ENCODE peak calls at places on chromosomes 13 and 19, in nine cellular contexts. One of them, this sample, is unnamed.

GRCh38 chr19:56144396-56144795 is 3.3 kb downstream of the ZNF444 start:
- DNase-seq in vagina: no peak
- DNase-seq in A549: no peak
- DNase-seq in stomach: no peak
- DNase-seq in lower leg skin: no peak
- DNase-seq in NB4: peak; percentile 7
- DNase-seq in heart left ventricle: no peak
- DNase-seq in uterus: no peak
- DNase-seq in right lobe of liver: no peak
- DNase-seq in this sample: no peak

GRCh38 chr13:100221166-100221565 is 132.3 kb downstream of the PCCA start:
- DNase-seq in vagina: no peak
- DNase-seq in A549: no peak
- DNase-seq in stomach: no peak
- DNase-seq in lower leg skin: no peak
- DNase-seq in NB4: peak; percentile 24
- DNase-seq in heart left ventricle: no peak
- DNase-seq in uterus: no peak
- DNase-seq in right lobe of liver: no peak
- DNase-seq in this sample: no peak

GRCh38 chr13:42364613-42365000 is 92.7 kb downstream of the AKAP11 start:
- DNase-seq in vagina: no peak
- DNase-seq in A549: no peak
- DNase-seq in stomach: no peak
- DNase-seq in lower leg skin: no peak
- DNase-seq in NB4: no peak
- DNase-seq in heart left ventricle: no peak
- DNase-seq in uterus: no peak
- DNase-seq in right lobe of liver: no peak
- DNase-seq in this sample: no peak

GRCh38 chr19:16714702-16715294 is 4.8 kb upstream of the NWD1 start:
- DNase-seq in vagina: no peak
- DNase-seq in A549: no peak
- DNase-seq in stomach: peak; percentile 64
- DNase-seq in lower leg skin: no peak
- DNase-seq in NB4: peak; percentile 77
- DNase-seq in heart left ventricle: peak; percentile 68
- DNase-seq in uterus: no peak
- DNase-seq in right lobe of liver: peak; percentile 28
- DNase-seq in this sample: peak; percentile 62

GRCh38 chr13:110680852-110681251 is 25.1 kb downstream of the CARS2 start:
- DNase-seq in vagina: no peak
- DNase-seq in A549: peak; percentile 43
- DNase-seq in stomach: no peak
- DNase-seq in lower leg skin: no peak
- DNase-seq in NB4: peak; percentile 40
- DNase-seq in heart left ventricle: no peak
- DNase-seq in uterus: no peak
- DNase-seq in right lobe of liver: no peak
- DNase-seq in this sample: peak; percentile 34

GRCh38 chr19:53824134-53824611 is at the start of gene NLRP12:
- DNase-seq in vagina: no peak
- DNase-seq in A549: no peak
- DNase-seq in stomach: no peak
- DNase-seq in lower leg skin: peak; percentile 21
- DNase-seq in NB4: peak; percentile 93
- DNase-seq in heart left ventricle: peak; percentile 69
- DNase-seq in uterus: no peak
- DNase-seq in right lobe of liver: peak; percentile 39
- DNase-seq in this sample: no peak

GRCh38 chr13:77544365-77544764 is 8.9 kb downstream of the SCEL start:
- DNase-seq in vagina: no peak
- DNase-seq in A549: no peak
- DNase-seq in stomach: peak; percentile 38
- DNase-seq in lower leg skin: peak; percentile 27
- DNase-seq in NB4: no peak
- DNase-seq in heart left ventricle: peak; percentile 63
- DNase-seq in uterus: peak; percentile 42
- DNase-seq in right lobe of liver: peak; percentile 23
- DNase-seq in this sample: no peak

GRCh38 chr19:35416331-35416730 is 31.7 kb upstream of the FFAR2 start:
- DNase-seq in vagina: no peak
- DNase-seq in A549: no peak
- DNase-seq in stomach: no peak
- DNase-seq in lower leg skin: no peak
- DNase-seq in NB4: no peak
- DNase-seq in heart left ventricle: no peak
- DNase-seq in uterus: no peak
- DNase-seq in right lobe of liver: no peak
- DNase-seq in this sample: no peak

GRCh38 chr19:17754634-17755532 is 3.6 kb downstream of the FCHO1 start:
- DNase-seq in vagina: no peak
- DNase-seq in A549: no peak
- DNase-seq in stomach: no peak
- DNase-seq in lower leg skin: no peak
- DNase-seq in NB4: peak; percentile 62
- DNase-seq in heart left ventricle: no peak
- DNase-seq in uterus: no peak
- DNase-seq in right lobe of liver: no peak
- DNase-seq in this sample: no peak

GRCh38 chr19:47183579-47183978 is 47.4 kb downstream of the BBC3 start:
- DNase-seq in vagina: no peak
- DNase-seq in A549: no peak
- DNase-seq in stomach: no peak
- DNase-seq in lower leg skin: no peak
- DNase-seq in NB4: no peak
- DNase-seq in heart left ventricle: no peak
- DNase-seq in uterus: no peak
- DNase-seq in right lobe of liver: no peak
- DNase-seq in this sample: no peak

GRCh38 chr13:102654786-102655185 is 40.1 kb downstream of the METTL21C start:
- DNase-seq in vagina: no peak
- DNase-seq in A549: no peak
- DNase-seq in stomach: no peak
- DNase-seq in lower leg skin: no peak
- DNase-seq in NB4: no peak
- DNase-seq in heart left ventricle: no peak
- DNase-seq in uterus: no peak
- DNase-seq in right lobe of liver: no peak
- DNase-seq in this sample: no peak

GRCh38 chr19:52464798-52465470 is 11.6 kb downstream of the ZNF578 start:
- DNase-seq in vagina: no peak
- DNase-seq in A549: peak; percentile 8
- DNase-seq in stomach: no peak
- DNase-seq in lower leg skin: no peak
- DNase-seq in NB4: peak; percentile 57
- DNase-seq in heart left ventricle: no peak
- DNase-seq in uterus: no peak
- DNase-seq in right lobe of liver: no peak
- DNase-seq in this sample: no peak

GRCh38 chr13:42574435-42575311 is 721 bp downstream of the TNFSF11 start:
- DNase-seq in vagina: no peak
- DNase-seq in A549: no peak
- DNase-seq in stomach: no peak
- DNase-seq in lower leg skin: no peak
- DNase-seq in NB4: no peak
- DNase-seq in heart left ventricle: no peak
- DNase-seq in uterus: no peak
- DNase-seq in right lobe of liver: peak; percentile 28
- DNase-seq in this sample: no peak

GRCh38 chr19:42253245-42254082 is 1.5 kb downstream of the ERF start:
- DNase-seq in vagina: no peak
- DNase-seq in A549: peak; percentile 97
- DNase-seq in stomach: peak; percentile 62
- DNase-seq in lower leg skin: peak; percentile 69
- DNase-seq in NB4: peak; percentile 66
- DNase-seq in heart left ventricle: peak; percentile 79
- DNase-seq in uterus: peak; percentile 74
- DNase-seq in right lobe of liver: peak; percentile 69
- DNase-seq in this sample: peak; percentile 72
- TF ChIP-seq POLR2A in vagina: peak; percentile 18
- TF ChIP-seq POLR2A in A549: no peak
- TF ChIP-seq POLR2A in stomach: no peak
- TF ChIP-seq POLR2A in lower leg skin: no peak
- TF ChIP-seq POLR2A in NB4: no peak
- TF ChIP-seq POLR2A in heart left ventricle: no peak
- TF ChIP-seq POLR2A in uterus: peak; percentile 34
- TF ChIP-seq POLR2A in right lobe of liver: no peak
- TF ChIP-seq POLR2A in this sample: no peak

GRCh38 chr19:41318696-41319499 is 8.9 kb downstream of the CCDC97 start:
- DNase-seq in vagina: no peak
- DNase-seq in A549: no peak
- DNase-seq in stomach: no peak
- DNase-seq in lower leg skin: no peak
- DNase-seq in NB4: no peak
- DNase-seq in heart left ventricle: no peak
- DNase-seq in uterus: no peak
- DNase-seq in right lobe of liver: no peak
- DNase-seq in this sample: no peak
- TF ChIP-seq POLR2A in vagina: no peak
- TF ChIP-seq POLR2A in A549: no peak
- TF ChIP-seq POLR2A in stomach: no peak
- TF ChIP-seq POLR2A in lower leg skin: no peak
- TF ChIP-seq POLR2A in NB4: no peak
- TF ChIP-seq POLR2A in heart left ventricle: no peak
- TF ChIP-seq POLR2A in uterus: no peak
- TF ChIP-seq POLR2A in right lobe of liver: no peak
- TF ChIP-seq POLR2A in this sample: peak; percentile 24

GRCh38 chr19:2035590-2035991 is 15.5 kb downstream of the MKNK2 start:
- DNase-seq in vagina: no peak
- DNase-seq in A549: no peak
- DNase-seq in stomach: no peak
- DNase-seq in lower leg skin: no peak
- DNase-seq in NB4: no peak
- DNase-seq in heart left ventricle: no peak
- DNase-seq in uterus: no peak
- DNase-seq in right lobe of liver: no peak
- DNase-seq in this sample: no peak

GRCh38 chr19:2039082-2039958 is 11.7 kb downstream of the MKNK2 start:
- DNase-seq in vagina: no peak
- DNase-seq in A549: no peak
- DNase-seq in stomach: no peak
- DNase-seq in lower leg skin: no peak
- DNase-seq in NB4: no peak
- DNase-seq in heart left ventricle: no peak
- DNase-seq in uterus: no peak
- DNase-seq in right lobe of liver: no peak
- DNase-seq in this sample: no peak

GRCh38 chr19:2038284-2039081 is 12.6 kb downstream of the MKNK2 start:
- DNase-seq in vagina: no peak
- DNase-seq in A549: no peak
- DNase-seq in stomach: no peak
- DNase-seq in lower leg skin: peak; percentile 13
- DNase-seq in NB4: no peak
- DNase-seq in heart left ventricle: no peak
- DNase-seq in uterus: no peak
- DNase-seq in right lobe of liver: no peak
- DNase-seq in this sample: no peak

GRCh38 chr19:2036424-2036823 is 14.6 kb downstream of the MKNK2 start:
- DNase-seq in vagina: no peak
- DNase-seq in A549: no peak
- DNase-seq in stomach: no peak
- DNase-seq in lower leg skin: no peak
- DNase-seq in NB4: no peak
- DNase-seq in heart left ventricle: no peak
- DNase-seq in uterus: no peak
- DNase-seq in right lobe of liver: no peak
- DNase-seq in this sample: no peak

GRCh38 chr19:2037676-2038255 is 13.3 kb downstream of the MKNK2 start:
- DNase-seq in vagina: no peak
- DNase-seq in A549: no peak
- DNase-seq in stomach: no peak
- DNase-seq in lower leg skin: no peak
- DNase-seq in NB4: no peak
- DNase-seq in heart left ventricle: no peak
- DNase-seq in uterus: no peak
- DNase-seq in right lobe of liver: no peak
- DNase-seq in this sample: no peak
- TF ChIP-seq POLR2A in vagina: no peak
- TF ChIP-seq POLR2A in A549: no peak
- TF ChIP-seq POLR2A in stomach: no peak
- TF ChIP-seq POLR2A in lower leg skin: no peak
- TF ChIP-seq POLR2A in NB4: no peak
- TF ChIP-seq POLR2A in heart left ventricle: no peak
- TF ChIP-seq POLR2A in uterus: no peak
- TF ChIP-seq POLR2A in right lobe of liver: no peak
- TF ChIP-seq POLR2A in this sample: no peak

DNA sequence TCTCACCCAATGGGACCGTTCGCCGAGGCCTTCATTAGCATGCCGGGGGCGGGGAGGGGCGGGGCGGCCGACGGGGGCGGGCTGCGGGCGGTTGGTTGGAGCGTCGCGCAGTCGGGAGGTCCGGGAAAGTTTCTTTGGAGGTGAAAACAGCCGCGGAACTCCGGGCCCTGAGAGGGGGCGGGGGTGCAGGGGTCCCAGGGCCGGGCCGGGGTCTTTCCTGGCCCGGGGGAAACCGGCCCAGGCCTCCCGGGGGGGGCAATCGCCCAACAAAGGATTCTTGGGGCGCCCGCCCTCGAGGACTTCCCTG is at the start of gene HMG20B:
- DNase-seq in vagina: no peak
- DNase-seq in A549: no peak
- DNase-seq in stomach: no peak
- DNase-seq in lower leg skin: no peak
- DNase-seq in NB4: no peak
- DNase-seq in heart left ventricle: no peak
- DNase-seq in uterus: no peak
- DNase-seq in right lobe of liver: no peak
- DNase-seq in this sample: no peak
- TF ChIP-seq POLR2A in vagina: peak; percentile 47
- TF ChIP-seq POLR2A in A549: no peak
- TF ChIP-seq POLR2A in stomach: no peak
- TF ChIP-seq POLR2A in lower leg skin: no peak
- TF ChIP-seq POLR2A in NB4: no peak
- TF ChIP-seq POLR2A in heart left ventricle: no peak
- TF ChIP-seq POLR2A in uterus: peak; percentile 18
- TF ChIP-seq POLR2A in right lobe of liver: peak; percentile 20
- TF ChIP-seq POLR2A in this sample: no peak

This sample was measured in erythroblast.